ENCODE peak calls at places on chromosomes 7 and 10, in eight cellular contexts. D, N, X, M, Z, T, L and I are unnamed samples.

GRCh38 chr7:100247152-100247757 is 27.5 kb downstream of the PVRIG start:
- DNase-seq in D (no peak), N (no peak), X (peak), M (no peak), Z (peak), T (no peak), L (peak), I (no peak)

GRCh38 chr10:28838908-28839307 is 161.6 kb downstream of the BAMBI start:
- DNase-seq in D (no peak), N (no peak), X (no peak), M (no peak), Z (no peak), T (no peak), L (peak), I (no peak)

GRCh38 chr10:99920486-99920885 is 89.3 kb downstream of the DNMBP start:
- DNase-seq in D (no peak), N (no peak), X (peak), M (no peak), Z (no peak), T (no peak), L (no peak), I (no peak)

GRCh38 chr7:13872751-13873150 is 116.7 kb downstream of the ETV1 start:
- DNase-seq in D (no peak), N (no peak), X (no peak), M (no peak), Z (no peak), T (no peak), L (no peak), I (no peak)

GRCh38 chr7:149854611-149855367 is 16.6 kb downstream of the ZNF862 start:
- DNase-seq in D (peak), N (no peak), X (peak), M (no peak), Z (peak), T (peak), L (no peak), I (peak)

GRCh38 chr10:118504044-118504944 is 91.2 kb downstream of the PRLHR start:
- DNase-seq in D (no peak), N (no peak), X (no peak), M (peak), Z (no peak), T (no peak), L (peak), I (no peak)

GRCh38 chr10:129056734-129057689 is 410.0 kb upstream of the MGMT start:
- DNase-seq in D (no peak), N (no peak), X (no peak), M (no peak), Z (no peak), T (no peak), L (no peak), I (no peak)

GRCh38 chr10:11192304-11193018 is 174.8 kb downstream of the CELF2 start:
- DNase-seq in D (peak), N (no peak), X (peak), M (peak), Z (no peak), T (peak), L (no peak), I (no peak)

GRCh38 chr10:60661627-60662026 is 116.7 kb upstream of the CDK1 start:
- DNase-seq in D (no peak), N (no peak), X (no peak), M (no peak), Z (peak), T (no peak), L (peak), I (no peak)

GRCh38 chr7:45241339-45242109 is 83.9 kb downstream of the RAMP3 start:
- DNase-seq in D (no peak), N (no peak), X (no peak), M (no peak), Z (no peak), T (peak), L (no peak), I (no peak)

GRCh38 chr10:30439931-30440330 is 5.9 kb downstream of the MAP3K8 start:
- DNase-seq in D (no peak), N (no peak), X (no peak), M (no peak), Z (no peak), T (no peak), L (no peak), I (no peak)

GRCh38 chr10:61628875-61629513 is 33.7 kb upstream of the CABCOCO1 start:
- DNase-seq in D (no peak), N (no peak), X (no peak), M (peak), Z (peak), T (no peak), L (peak), I (no peak)

GRCh38 chr7:101950450-101951119 is 133.2 kb downstream of the CUX1 start:
- DNase-seq in D (no peak), N (no peak), X (no peak), M (no peak), Z (peak), T (no peak), L (peak), I (no peak)

GRCh38 chr10:44020322-44021111 is 364.4 kb downstream of the CXCL12 start:
- DNase-seq in D (peak), N (no peak), X (peak), M (no peak), Z (no peak), T (no peak), L (no peak), I (no peak)

GRCh38 chr7:30212720-30213119 is 71.7 kb upstream of the ZNRF2 start:
- DNase-seq in D (no peak), N (no peak), X (no peak), M (no peak), Z (no peak), T (no peak), L (no peak), I (no peak)

GRCh38 chr10:119479532-119479931 is 63.0 kb downstream of the RGS10 start:
- DNase-seq in D (no peak), N (peak), X (no peak), M (no peak), Z (no peak), T (no peak), L (no peak), I (no peak)

GRCh38 chr10:18607503-18607902 is 43.9 kb downstream of the NSUN6 start:
- DNase-seq in D (no peak), N (no peak), X (peak), M (peak), Z (peak), T (peak), L (peak), I (no peak)

GRCh38 chr10:90924552-90924951 is 3.7 kb upstream of the ANKRD1 start:
- DNase-seq in D (no peak), N (no peak), X (no peak), M (no peak), Z (no peak), T (no peak), L (no peak), I (no peak)

GRCh38 chr7:148299335-148299734 is 291.2 kb upstream of the C7orf33 start:
- DNase-seq in D (no peak), N (no peak), X (peak), M (no peak), Z (no peak), T (no peak), L (no peak), I (no peak)

GRCh38 chr7:33185786-33186185 is 56.4 kb downstream of the BBS9 start:
- DNase-seq in D (no peak), N (peak), X (peak), M (no peak), Z (peak), T (no peak), L (peak), I (peak)

GRCh38 chr7:82067628-82068264 is 297.9 kb upstream of the HGF start:
- DNase-seq in D (no peak), N (no peak), X (no peak), M (no peak), Z (no peak), T (no peak), L (no peak), I (no peak)

GRCh38 chr7:115749924-115750323 is 280.6 kb downstream of the TFEC start:
- DNase-seq in D (no peak), N (no peak), X (no peak), M (no peak), Z (no peak), T (no peak), L (no peak), I (no peak)

GRCh38 chr7:30503273-30504212 is 1.1 kb downstream of the GGCT start:
- DNase-seq in D (no peak), N (no peak), X (no peak), M (no peak), Z (no peak), T (no peak), L (peak), I (no peak)

GRCh38 chr10:108684431-108684830 is 1238.9 kb downstream of the XPNPEP1 start:
- DNase-seq in D (no peak), N (no peak), X (no peak), M (no peak), Z (no peak), T (peak), L (no peak), I (no peak)

GRCh38 chr7:127530148-127530547 is 55.2 kb downstream of the GCC1 start:
- DNase-seq in D (no peak), N (no peak), X (no peak), M (no peak), Z (no peak), T (no peak), L (no peak), I (no peak)

GRCh38 chr7:34844401-34844800 is 186.4 kb downstream of the NPSR1 start:
- DNase-seq in D (no peak), N (no peak), X (no peak), M (no peak), Z (no peak), T (no peak), L (no peak), I (no peak)

GRCh38 chr7:65923321-65923720 is 50.4 kb downstream of the VKORC1L1 start:
- DNase-seq in D (no peak), N (no peak), X (no peak), M (no peak), Z (no peak), T (no peak), L (no peak), I (no peak)

GRCh38 chr10:93080350-93081046 is 6.8 kb downstream of the CYP26A1 start:
- DNase-seq in D (peak), N (no peak), X (peak), M (peak), Z (no peak), T (no peak), L (peak), I (peak)

DNA sequence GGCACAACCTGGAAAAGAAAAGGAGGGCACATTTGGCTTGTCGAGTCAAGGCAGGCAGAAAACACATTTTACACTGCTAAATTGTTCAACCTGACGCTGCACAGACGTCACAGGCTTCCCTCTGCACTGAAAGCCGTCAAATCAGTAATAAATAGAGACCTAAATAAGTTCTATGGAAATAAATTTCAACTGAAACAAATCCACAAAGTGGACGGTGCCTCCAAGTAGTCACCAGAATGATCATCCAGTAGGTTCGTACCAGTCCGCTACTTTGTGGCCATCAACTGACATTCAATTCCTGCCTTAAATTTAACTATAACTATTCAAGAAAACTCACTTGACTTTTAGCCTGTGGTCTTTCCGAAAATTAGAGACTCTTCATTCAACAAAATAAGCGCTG is 49.0 kb downstream of the NPVF start:
- DNase-seq in D (no peak), N (no peak), X (no peak), M (no peak), Z (no peak), T (no peak), L (no peak), I (no peak)
- H3K4me3 ChIP-seq in D (peak), N (peak), X (no peak), M (no peak), Z (peak), T (peak), L (peak), I (peak)

GRCh38 chr10:101162677-101163076 is 31.6 kb downstream of the TLX1 start:
- DNase-seq in D (no peak), N (no peak), X (no peak), M (no peak), Z (no peak), T (no peak), L (no peak), I (no peak)

GRCh38 chr10:101165736-101166135 is 34.6 kb downstream of the TLX1 start:
- DNase-seq in D (no peak), N (no peak), X (no peak), M (no peak), Z (no peak), T (no peak), L (no peak), I (no peak)

GRCh38 chr10:101166430-101166829 is 35.3 kb downstream of the TLX1 start:
- DNase-seq in D (no peak), N (no peak), X (no peak), M (no peak), Z (no peak), T (no peak), L (no peak), I (no peak)

GRCh38 chr10:101158101-101159058 is 27.3 kb downstream of the TLX1 start:
- DNase-seq in D (no peak), N (no peak), X (no peak), M (no peak), Z (no peak), T (no peak), L (no peak), I (no peak)

DNA sequence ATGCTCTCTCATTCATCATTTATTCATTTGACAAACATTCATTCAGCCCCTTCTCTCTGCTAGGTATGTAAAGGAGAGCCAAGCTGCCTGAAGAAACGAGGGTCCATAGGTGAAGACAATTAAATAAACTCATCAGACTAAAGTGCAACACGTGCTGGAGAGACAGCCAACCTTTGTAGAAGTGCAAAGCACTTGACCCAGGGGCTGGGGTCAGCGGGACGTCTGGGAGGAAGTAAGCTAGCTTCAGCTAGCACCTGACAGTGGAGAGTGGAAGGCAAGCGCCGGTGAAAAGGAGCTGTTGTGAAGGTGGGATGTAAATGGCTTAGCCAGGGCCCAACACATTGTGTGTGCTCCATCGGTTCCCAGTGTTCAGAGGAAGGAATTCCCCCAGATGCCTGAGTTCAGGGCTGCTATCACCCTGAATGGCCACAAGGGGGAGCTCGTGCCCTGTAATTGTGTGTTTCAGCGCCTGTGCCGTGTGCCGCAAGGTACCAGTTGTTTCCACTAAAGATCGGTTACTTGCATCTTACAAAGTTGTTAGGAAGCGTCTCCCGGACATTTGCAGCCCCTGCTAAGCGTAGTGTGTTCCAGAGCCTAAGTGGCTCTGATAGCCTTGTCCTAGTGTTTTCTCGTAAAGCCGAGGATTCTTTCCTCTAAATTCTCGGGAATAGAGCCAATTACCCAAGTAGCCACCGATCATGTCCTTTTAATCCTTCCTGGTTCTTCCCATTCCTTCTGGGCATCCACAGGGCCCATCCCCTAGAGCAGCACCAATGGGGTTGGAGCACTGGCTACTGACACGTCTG is 30.6 kb downstream of the TLX1 start:
- DNase-seq in D (peak), N (peak), X (peak), M (peak), Z (peak), T (peak), L (peak), I (peak)
- H3K4me3 ChIP-seq in D (peak), N (no peak), X (no peak), M (no peak), Z (peak), T (peak), L (peak), I (no peak)

DNA sequence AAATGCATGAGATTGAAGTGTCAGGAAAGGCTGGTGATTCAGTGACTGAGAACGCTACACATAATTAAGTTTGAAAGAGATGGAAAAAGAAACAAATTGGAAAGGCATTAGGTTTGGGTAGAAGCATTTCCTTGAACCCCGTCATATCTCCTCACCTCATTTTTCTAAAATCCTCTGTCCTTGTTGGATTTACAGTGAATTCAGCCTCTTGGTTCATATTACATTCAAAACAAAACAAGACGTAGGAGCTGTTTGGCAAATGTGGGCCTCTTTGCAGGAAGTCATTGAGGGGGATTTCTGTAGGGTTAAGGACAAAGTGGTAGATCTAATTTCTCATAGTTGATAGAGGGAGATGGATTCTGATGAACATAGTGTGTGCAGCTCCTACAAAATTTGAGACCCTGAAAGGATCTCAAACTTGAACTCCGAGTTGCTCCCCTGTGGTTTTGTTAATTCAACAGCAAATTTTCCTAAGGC is 628 bp downstream of the TBXAS1 start:
- DNase-seq in D (no peak), N (no peak), X (no peak), M (no peak), Z (no peak), T (no peak), L (no peak), I (peak)
- H3K4me3 ChIP-seq in D (peak), N (no peak), X (no peak), M (no peak), Z (no peak), T (peak), L (no peak), I (peak)

GRCh38 chr10:80503584-80504157 is 34.0 kb upstream of the SH2D4B start:
- DNase-seq in D (no peak), N (no peak), X (no peak), M (no peak), Z (no peak), T (no peak), L (no peak), I (no peak)
- H3K4me3 ChIP-seq in D (no peak), N (no peak), X (no peak), M (no peak), Z (no peak), T (no peak), L (no peak), I (no peak)

GRCh38 chr7:71131256-71131752 is 640 bp upstream of the GALNT17 start:
- DNase-seq in D (peak), N (peak), X (peak), M (no peak), Z (no peak), T (peak), L (peak), I (no peak)

GRCh38 chr7:71133232-71133622 is 1.3 kb downstream of the GALNT17 start:
- DNase-seq in D (no peak), N (no peak), X (no peak), M (no peak), Z (no peak), T (no peak), L (no peak), I (no peak)

GRCh38 chr7:71130280-71130679 is 1.7 kb upstream of the GALNT17 start:
- DNase-seq in D (no peak), N (no peak), X (no peak), M (no peak), Z (no peak), T (no peak), L (no peak), I (no peak)

GRCh38 chr7:71131753-71132520 is at the start of gene GALNT17:
- DNase-seq in D (no peak), N (peak), X (peak), M (no peak), Z (no peak), T (peak), L (no peak), I (no peak)

GRCh38 chr7:71132521-71133231 is 732 bp downstream of the GALNT17 start:
- DNase-seq in D (no peak), N (peak), X (peak), M (no peak), Z (no peak), T (peak), L (peak), I (no peak)
- H3K4me3 ChIP-seq in D (peak), N (peak), X (no peak), M (no peak), Z (no peak), T (peak), L (no peak), I (no peak)

DNA sequence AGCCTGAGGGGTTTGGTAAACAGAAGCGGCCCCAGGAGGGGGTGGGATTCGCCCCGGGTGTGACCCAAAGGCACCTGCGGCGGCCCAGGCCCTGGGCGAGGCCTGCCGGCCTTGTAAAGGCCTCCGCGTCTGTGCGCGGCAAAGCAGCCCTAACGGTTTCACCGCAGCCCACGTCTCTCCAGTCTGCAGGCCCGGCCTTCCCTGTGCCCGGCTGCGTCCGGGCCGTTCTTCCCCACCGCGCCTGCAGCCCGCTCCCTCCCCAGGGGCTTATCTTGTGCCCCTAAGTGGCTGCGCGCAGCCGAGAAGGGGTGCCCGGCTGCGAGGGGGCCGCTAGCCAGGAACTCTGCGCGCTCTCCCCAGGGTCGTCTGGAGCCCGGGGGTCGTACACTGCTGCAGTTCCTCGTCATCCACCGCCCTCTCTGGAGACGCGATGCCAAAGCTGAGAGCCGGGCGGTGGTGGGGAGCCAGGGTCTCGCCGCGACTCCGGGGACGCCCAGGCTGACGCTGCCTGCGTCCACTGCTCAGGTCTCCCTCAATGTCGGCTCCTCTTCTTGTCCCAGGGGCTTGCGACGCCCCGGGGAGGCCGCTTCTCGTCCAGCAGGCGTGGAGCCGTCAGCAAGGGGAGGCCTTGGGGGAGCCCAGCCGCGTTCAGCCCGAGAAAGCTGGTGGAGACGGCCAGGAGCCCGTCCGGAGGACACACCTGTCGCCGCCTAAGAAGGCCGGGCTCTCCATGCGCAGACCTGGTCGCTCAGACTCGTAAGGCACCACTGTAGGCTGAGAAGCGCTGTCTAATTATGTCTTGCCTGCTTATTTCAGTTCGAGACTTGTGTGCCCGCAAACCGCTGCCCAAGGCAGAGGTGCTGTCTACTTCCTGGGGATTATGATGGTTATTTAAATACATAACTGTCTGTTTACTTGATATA is 132.3 kb downstream of the SPAG6 start:
- DNase-seq in D (peak), N (peak), X (no peak), M (no peak), Z (no peak), T (no peak), L (no peak), I (no peak)
- H3K4me3 ChIP-seq in D (no peak), N (peak), X (no peak), M (no peak), Z (no peak), T (no peak), L (no peak), I (no peak)

GRCh38 chr7:152148706-152149105 is 123.2 kb downstream of the GALNT11 start:
- DNase-seq in D (no peak), N (no peak), X (no peak), M (no peak), Z (no peak), T (no peak), L (no peak), I (no peak)

GRCh38 chr7:152144557-152145245 is 119.2 kb downstream of the GALNT11 start:
- DNase-seq in D (no peak), N (no peak), X (no peak), M (no peak), Z (no peak), T (no peak), L (no peak), I (peak)

GRCh38 chr7:152152267-152152666 is 126.8 kb downstream of the GALNT11 start:
- DNase-seq in D (no peak), N (no peak), X (no peak), M (no peak), Z (no peak), T (no peak), L (no peak), I (no peak)

GRCh38 chr7:152145853-152146466 is 120.5 kb downstream of the GALNT11 start:
- DNase-seq in D (no peak), N (peak), X (peak), M (no peak), Z (peak), T (no peak), L (peak), I (peak)

GRCh38 chr7:152149363-152149762 is 123.9 kb downstream of the GALNT11 start:
- DNase-seq in D (no peak), N (no peak), X (no peak), M (no peak), Z (no peak), T (no peak), L (no peak), I (no peak)
- H3K4me3 ChIP-seq in D (no peak), N (no peak), X (no peak), M (no peak), Z (no peak), T (no peak), L (no peak), I (no peak)